ENCODE peak calls at places on chromosomes 11 and 22, in eight cellular contexts. W is AG04450; J is CD4-positive, CD25-positive, alpha-beta regulatory T cell; Z is M059J; N is NCI-H1092 treated with DMSO at 0.1 percent for 48 hours; Q is AG09319; V is fibroblast of pulmonary artery; D is upper lobe of right lung. X is an unnamed sample.

GRCh38 chr11:12717851-12718291 is 43.6 kb downstream of the TEAD1 start:
- DNase-seq in W (no peak), J (peak), Z (peak), N (no peak), Q (no peak), V (no peak), D (no peak), X (no peak)

GRCh38 chr22:17999851-18000250 is 24.5 kb downstream of the MICAL3 start:
- DNase-seq in W (no peak), J (no peak), Z (no peak), N (no peak), Q (no peak), V (no peak), D (no peak), X (no peak)

GRCh38 chr11:69644071-69644961 is 3.4 kb downstream of the CCND1 start:
- DNase-seq in W (peak), J (no peak), Z (peak), N (peak), Q (peak), V (peak), D (peak), X (peak)

GRCh38 chr11:79507726-79508125 is 66.9 kb upstream of the TENM4 start:
- DNase-seq in W (no peak), J (no peak), Z (no peak), N (no peak), Q (no peak), V (no peak), D (no peak), X (no peak)

GRCh38 chr11:61974766-61975631 is 7.6 kb upstream of the FTH1 start:
- DNase-seq in W (no peak), J (no peak), Z (no peak), N (peak), Q (no peak), V (peak), D (peak), X (no peak)

GRCh38 chr11:57318178-57318577 is 6.6 kb downstream of the TNKS1BP1 start:
- DNase-seq in W (no peak), J (no peak), Z (no peak), N (no peak), Q (no peak), V (peak), D (no peak), X (no peak)

GRCh38 chr22:46263208-46263575 is at the start of gene PKDREJ:
- DNase-seq in W (no peak), J (no peak), Z (no peak), N (no peak), Q (no peak), V (no peak), D (no peak), X (no peak)

GRCh38 chr11:45475135-45475534 is 189.0 kb upstream of the SYT13 start:
- DNase-seq in W (no peak), J (no peak), Z (no peak), N (no peak), Q (no peak), V (no peak), D (no peak), X (no peak)

GRCh38 chr11:22677153-22677890 is 10.9 kb downstream of the GAS2 start:
- DNase-seq in W (no peak), J (no peak), Z (no peak), N (no peak), Q (no peak), V (no peak), D (no peak), X (no peak)

GRCh38 chr11:43268161-43268560 is 43.6 kb upstream of the API5 start:
- DNase-seq in W (no peak), J (no peak), Z (peak), N (no peak), Q (no peak), V (no peak), D (no peak), X (no peak)

GRCh38 chr11:120513436-120514315 is 2.1 kb downstream of the GRIK4 start:
- DNase-seq in W (no peak), J (no peak), Z (no peak), N (no peak), Q (no peak), V (no peak), D (peak), X (no peak)

GRCh38 chr22:29470159-29470855 is 9.7 kb upstream of the NEFH start:
- DNase-seq in W (no peak), J (peak), Z (peak), N (peak), Q (no peak), V (peak), D (peak), X (peak)

GRCh38 chr11:128467610-128468041 is 119.7 kb downstream of the ETS1 start:
- DNase-seq in W (peak), J (no peak), Z (peak), N (no peak), Q (peak), V (peak), D (no peak), X (peak)

GRCh38 chr11:45935349-45936064 is 13.1 kb downstream of the LARGE2 start:
- DNase-seq in W (no peak), J (no peak), Z (no peak), N (no peak), Q (no peak), V (no peak), D (no peak), X (no peak)

GRCh38 chr22:36860821-36861659 is at the start of gene NCF4:
- DNase-seq in W (no peak), J (peak), Z (no peak), N (no peak), Q (no peak), V (no peak), D (peak), X (no peak)

GRCh38 chr11:24734742-24735141 is 237.9 kb downstream of the LUZP2 start:
- DNase-seq in W (no peak), J (no peak), Z (peak), N (no peak), Q (no peak), V (no peak), D (no peak), X (no peak)

GRCh38 chr11:96050435-96051182 is 126.7 kb upstream of the MTMR2 start:
- DNase-seq in W (no peak), J (no peak), Z (peak), N (no peak), Q (no peak), V (peak), D (no peak), X (no peak)

GRCh38 chr11:7488681-7489080 is 3.4 kb downstream of the OLFML1 start:
- DNase-seq in W (no peak), J (no peak), Z (peak), N (no peak), Q (no peak), V (no peak), D (no peak), X (no peak)

GRCh38 chr11:122852071-122852831 is 14.0 kb downstream of the CRTAM start:
- DNase-seq in W (no peak), J (no peak), Z (peak), N (no peak), Q (no peak), V (no peak), D (no peak), X (peak)

GRCh38 chr22:23278883-23279675 is 98.8 kb downstream of the BCR start:
- DNase-seq in W (no peak), J (no peak), Z (no peak), N (peak), Q (no peak), V (peak), D (peak), X (no peak)

GRCh38 chr22:31603574-31603973 is 58.4 kb downstream of the PISD start:
- DNase-seq in W (no peak), J (no peak), Z (no peak), N (no peak), Q (no peak), V (no peak), D (no peak), X (no peak)

GRCh38 chr11:67438121-67438902 is 830 bp upstream of the PTPRCAP start:
- DNase-seq in W (no peak), J (peak), Z (no peak), N (no peak), Q (no peak), V (no peak), D (no peak), X (no peak)

GRCh38 chr11:12961615-12962014 is 47.5 kb upstream of the RASSF10 start:
- DNase-seq in W (no peak), J (no peak), Z (peak), N (peak), Q (no peak), V (peak), D (no peak), X (no peak)

GRCh38 chr11:75639752-75640151 is 29.1 kb downstream of the MAP6 start:
- DNase-seq in W (no peak), J (no peak), Z (peak), N (peak), Q (peak), V (peak), D (peak), X (peak)

GRCh38 chr11:128206476-128206875 is 380.9 kb downstream of the ETS1 start:
- DNase-seq in W (no peak), J (no peak), Z (no peak), N (no peak), Q (no peak), V (no peak), D (no peak), X (no peak)

GRCh38 chr11:11324090-11324489 is 29.0 kb downstream of the CSNK2A3 start:
- DNase-seq in W (no peak), J (no peak), Z (no peak), N (no peak), Q (no peak), V (no peak), D (no peak), X (no peak)

GRCh38 chr22:42083119-42083518 is 3.6 kb downstream of the SMDT1 start:
- DNase-seq in W (no peak), J (no peak), Z (no peak), N (no peak), Q (no peak), V (no peak), D (no peak), X (no peak)

GRCh38 chr22:44207173-44207980 is 26.7 kb downstream of the PARVG start:
- DNase-seq in W (no peak), J (no peak), Z (no peak), N (no peak), Q (no peak), V (no peak), D (no peak), X (no peak)